ENCODE peak calls at places on chromosome 1, in nine cellular contexts. C is lower leg skin; H is DMS79 treated with DMSO at 0.1 percent for 48 hours; I is MCF 10A; B is CD4-positive, alpha-beta memory T cell; Y is fibroblast of lung; P is T-helper 1 cell; A is activated CD4-positive, CD25-positive, alpha-beta regulatory T cell treated with anti-CD3 and anti-CD28 coated beads, Interleukin-2, amount 50 U/mL, for 72 hours; J is stomach. X is an unnamed sample.

GRCh38 chr1:190479537-190479936 is 1.9 kb upstream of the BRINP3 start:
- DNase-seq in J (no peak), Y (no peak), H (no peak), A (no peak), P (no peak), C (no peak), I (peak; percentile 11), B (no peak), X (no peak)

GRCh38 chr1:245330951-245331350 is 176.2 kb downstream of the KIF26B start:
- DNase-seq in J (no peak), A (no peak), H (no peak), I (no peak), C (no peak), P (no peak), Y (no peak), B (no peak), X (no peak)

GRCh38 chr1:3986686-3987218 is 86.7 kb upstream of the C1orf174 start:
- DNase-seq in B (no peak), H (no peak), Y (no peak), I (no peak), J (no peak), P (no peak), C (no peak), A (no peak), X (no peak)

GRCh38 chr1:33120436-33121231 is 39.7 kb downstream of the AZIN2 start:
- DNase-seq in H (no peak), I (peak; percentile 58), C (peak; percentile 70), A (no peak), B (no peak), P (no peak), Y (peak; percentile 49), J (no peak), X (peak; percentile 58)

GRCh38 chr1:242184955-242185354 is 186.1 kb upstream of the MAP1LC3C start:
- DNase-seq in Y (no peak), C (no peak), A (no peak), B (no peak), H (no peak), P (no peak), J (no peak), I (no peak), X (no peak)

GRCh38 chr1:227940791-227941241 is 6.9 kb downstream of the WNT9A start:
- DNase-seq in A (peak; percentile 16), J (peak; percentile 23), P (no peak), C (peak; percentile 84), Y (no peak), B (no peak), I (no peak), H (no peak), X (no peak)

GRCh38 chr1:243718893-243719292 is 131.2 kb downstream of the AKT3 start:
- DNase-seq in H (no peak), I (peak; percentile 35), J (no peak), Y (peak; percentile 95), B (no peak), P (no peak), C (no peak), A (no peak), X (peak; percentile 90)

GRCh38 chr1:155966135-155966534 is 12.2 kb downstream of the ARHGEF2 start:
- DNase-seq in B (no peak), P (no peak), A (no peak), I (no peak), Y (no peak), C (no peak), H (no peak), J (no peak), X (no peak)

GRCh38 chr1:112793631-112794565 is 78.8 kb upstream of the PPM1J start:
- DNase-seq in I (no peak), Y (peak; percentile 53), C (no peak), P (no peak), H (no peak), A (no peak), B (no peak), J (peak; percentile 32), X (no peak)

GRCh38 chr1:184387069-184387870 is 441 bp downstream of the C1orf21 start:
- DNase-seq in H (peak; percentile 13), B (peak; percentile 8), Y (peak; percentile 36), I (peak; percentile 60), C (peak; percentile 89), A (no peak), P (peak; percentile 6), J (no peak), X (peak; percentile 24)

GRCh38 chr1:910881-911721 is 12.6 kb upstream of the SAMD11 start:
- DNase-seq in C (peak; percentile 86), J (peak; percentile 64), P (no peak), A (no peak), Y (peak; percentile 77), I (peak; percentile 81), B (no peak), H (no peak), X (peak; percentile 51)

GRCh38 chr1:8950309-8950708 is 4.6 kb downstream of the CA6 start:
- DNase-seq in A (no peak), J (no peak), C (no peak), I (no peak), P (no peak), Y (no peak), B (no peak), H (no peak), X (no peak)

GRCh38 chr1:156081174-156082110 is 823 bp downstream of the MEX3A start:
- DNase-seq in P (no peak), C (no peak), I (no peak), B (no peak), H (no peak), Y (peak; percentile 55), A (no peak), J (no peak), X (no peak)

GRCh38 chr1:29767769-29768425 is 531.6 kb downstream of the PTPRU start:
- DNase-seq in A (no peak), I (no peak), C (peak; percentile 37), H (no peak), Y (no peak), P (no peak), J (no peak), B (no peak), X (no peak)

GRCh38 chr1:44565265-44565750 is 109.0 kb downstream of the TMEM53 start:
- DNase-seq in A (no peak), H (no peak), Y (no peak), J (no peak), P (no peak), C (no peak), B (no peak), I (no peak), X (no peak)

GRCh38 chr1:235011599-235012435 is 116.8 kb downstream of the TOMM20 start:
- DNase-seq in C (peak; percentile 91), I (peak; percentile 99), A (peak; percentile 86), J (peak; percentile 64), Y (peak; percentile 100), H (no peak), B (peak; percentile 97), P (peak; percentile 86), X (peak; percentile 95)

GRCh38 chr1:31746687-31747086 is 17.5 kb downstream of the ADGRB2 start:
- DNase-seq in C (no peak), P (no peak), H (peak; percentile 50), Y (no peak), B (no peak), J (no peak), I (no peak), A (no peak), X (no peak)

GRCh38 chr1:83818916-83819315 is 180.0 kb downstream of the TTLL7 start:
- DNase-seq in I (peak; percentile 66), A (no peak), Y (no peak), J (no peak), C (no peak), B (no peak), H (no peak), P (no peak), X (no peak)

GRCh38 chr1:152436593-152437338 is 22.7 kb upstream of the CRNN start:
- DNase-seq in J (no peak), Y (peak; percentile 52), P (no peak), H (no peak), A (no peak), I (peak; percentile 53), C (no peak), B (no peak), X (peak; percentile 36)

GRCh38 chr1:200862713-200863415 is 9.9 kb upstream of the GPR25 start:
- DNase-seq in C (no peak), J (no peak), B (peak; percentile 38), A (no peak), H (no peak), Y (no peak), I (no peak), P (no peak), X (no peak)

GRCh38 chr1:28509705-28510349 is 4.0 kb downstream of the RCC1 start:
- DNase-seq in H (no peak), P (no peak), B (no peak), A (no peak), I (peak; percentile 59), J (no peak), Y (peak; percentile 53), C (no peak), X (no peak)

GRCh38 chr1:234315091-234315541 is 58.1 kb upstream of the COA6 start:
- DNase-seq in Y (peak; percentile 77), C (no peak), P (peak; percentile 15), A (no peak), H (no peak), B (peak; percentile 74), I (peak; percentile 89), J (no peak), X (peak; percentile 84)

GRCh38 chr1:200980873-200981272 is 42.6 kb downstream of the KIF21B start:
- DNase-seq in B (no peak), J (no peak), H (no peak), I (no peak), P (no peak), A (no peak), Y (no peak), C (no peak), X (no peak)

GRCh38 chr1:59020151-59020997 is 236.5 kb upstream of the JUN start:
- DNase-seq in I (peak; percentile 72), P (peak; percentile 10), Y (peak; percentile 78), J (peak; percentile 56), A (peak; percentile 40), C (peak; percentile 88), H (peak; percentile 22), B (peak; percentile 51), X (peak; percentile 58)

GRCh38 chr1:60066001-60066400 is 7.6 kb downstream of the C1orf87 start:
- DNase-seq in C (no peak), P (no peak), Y (peak; percentile 22), I (peak; percentile 61), B (no peak), H (no peak), A (no peak), J (no peak), X (peak; percentile 8)

GRCh38 chr1:2253797-2254480 is 25.8 kb downstream of the SKI start:
- DNase-seq in C (no peak), H (no peak), A (no peak), Y (no peak), I (no peak), B (no peak), J (no peak), P (no peak), X (no peak)

GRCh38 chr1:196229546-196229945 is 378.7 kb downstream of the KCNT2 start:
- DNase-seq in I (no peak), Y (no peak), J (no peak), C (no peak), H (no peak), A (no peak), B (no peak), P (no peak), X (no peak)

GRCh38 chr1:39540504-39541031 is 36.0 kb downstream of the PABPC4 start:
- DNase-seq in C (peak; percentile 94), B (no peak), J (peak; percentile 33), A (no peak), Y (peak; percentile 34), H (no peak), P (no peak), I (peak; percentile 88), X (no peak)

GRCh38 chr1:37602750-37603694 is 7.3 kb upstream of the GNL2 start:
- DNase-seq in J (no peak), I (peak; percentile 60), A (no peak), B (peak; percentile 47), Y (no peak), P (peak; percentile 5), C (no peak), H (peak; percentile 27), X (peak; percentile 52)

GRCh38 chr1:180969429-180969828 is 53.2 kb downstream of the STX6 start:
- DNase-seq in A (no peak), Y (no peak), C (no peak), I (no peak), P (no peak), H (peak; percentile 16), B (no peak), J (no peak), X (no peak)

GRCh38 chr1:201015551-201016091 is 7.9 kb downstream of the KIF21B start:
- DNase-seq in I (no peak), C (no peak), A (no peak), P (no peak), B (no peak), Y (peak; percentile 29), H (no peak), J (no peak), X (no peak)